ENCODE peak calls at places on chromosome 16, in five cellular contexts. L, W, K, Q and I are unnamed samples.
A peak's percentile ranks its signal among the peaks of the same experiment; 100 is the strongest.

GRCh38 chr16:87233928-87234327 is 83.3 kb downstream of the C16orf95 start:
- DNase-seq in L (no peak), W (no peak), K (no peak), Q (no peak), I (no peak)

GRCh38 chr16:86294535-86294934 is 215.8 kb upstream of the FOXF1 start:
- DNase-seq in L (no peak), W (no peak), K (no peak), Q (no peak), I (no peak)

GRCh38 chr16:53457670-53458069 is 23.4 kb downstream of the RBL2 start:
- DNase-seq in L (peak; percentile 29), W (no peak), K (peak; percentile 68), Q (no peak), I (no peak)

GRCh38 chr16:67517661-67518423 is 10.8 kb upstream of the RIPOR1 start:
- DNase-seq in L (no peak), W (no peak), K (no peak), Q (no peak), I (no peak)

GRCh38 chr16:87161822-87162676 is 155.1 kb downstream of the C16orf95 start:
- DNase-seq in L (peak; percentile 16), W (no peak), K (no peak), Q (no peak), I (no peak)

GRCh38 chr16:26727801-26728200 is 338.9 kb upstream of the C16orf82 start:
- DNase-seq in L (no peak), W (no peak), K (no peak), Q (no peak), I (no peak)

GRCh38 chr16:72517154-72517553 is 345.2 kb upstream of the PMFBP1 start:
- DNase-seq in L (peak; percentile 51), W (no peak), K (no peak), Q (no peak), I (peak; percentile 82)

GRCh38 chr16:49557070-49557446 is 183.5 kb downstream of the C16orf78 start:
- DNase-seq in L (no peak), W (no peak), K (no peak), Q (no peak), I (no peak)

GRCh38 chr16:81873843-81874752 is 95.0 kb downstream of the PLCG2 start:
- DNase-seq in L (peak; percentile 27), W (peak; percentile 1), K (peak; percentile 48), Q (no peak), I (peak; percentile 61)

GRCh38 chr16:53848277-53848942 is 144.5 kb downstream of the FTO start:
- DNase-seq in L (no peak), W (no peak), K (no peak), Q (no peak), I (no peak)

GRCh38 chr16:65767125-65767524 is 599.4 kb upstream of the CDH5 start:
- DNase-seq in L (no peak), W (no peak), K (no peak), Q (no peak), I (no peak)

GRCh38 chr16:88454315-88455057 is 1.4 kb downstream of the ZFPM1 start:
- DNase-seq in L (peak; percentile 41), W (no peak), K (peak; percentile 52), Q (no peak), I (peak; percentile 37)

DNA sequence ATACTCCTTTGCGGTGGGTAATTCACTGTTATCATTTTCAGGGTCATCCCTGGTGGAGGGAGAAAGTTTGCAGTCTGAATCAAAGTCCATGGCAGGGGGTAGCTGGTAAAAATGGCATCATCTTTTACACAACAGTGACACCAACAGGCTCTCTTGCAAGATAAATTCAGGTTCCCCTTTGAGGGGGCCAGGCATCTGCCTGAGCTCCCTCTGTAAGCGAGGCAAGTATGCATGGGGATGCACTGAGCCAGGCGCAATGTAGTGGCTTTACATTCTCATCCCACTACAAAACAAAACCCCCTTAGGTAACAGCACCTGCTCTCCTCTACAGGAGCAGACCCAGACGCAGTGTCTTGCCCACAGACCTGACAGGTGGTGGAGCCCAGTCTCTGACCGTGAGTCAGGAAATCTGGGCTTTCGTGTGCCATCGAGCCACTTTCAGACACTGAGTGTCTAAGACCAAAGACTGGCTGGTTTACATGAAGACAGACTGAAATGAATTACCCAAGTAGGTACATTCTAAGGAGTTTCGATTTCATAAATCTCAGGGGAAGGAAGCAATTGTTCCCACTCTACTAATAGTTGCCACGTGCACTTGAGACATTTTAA is 17.7 kb downstream of the LITAFD start:
- DNase-seq in L (no peak), W (no peak), K (no peak), Q (no peak), I (no peak)
- TF ChIP-seq CTCF in L (no peak), W (no peak), K (no peak), Q (no peak), I (no peak)

DNA sequence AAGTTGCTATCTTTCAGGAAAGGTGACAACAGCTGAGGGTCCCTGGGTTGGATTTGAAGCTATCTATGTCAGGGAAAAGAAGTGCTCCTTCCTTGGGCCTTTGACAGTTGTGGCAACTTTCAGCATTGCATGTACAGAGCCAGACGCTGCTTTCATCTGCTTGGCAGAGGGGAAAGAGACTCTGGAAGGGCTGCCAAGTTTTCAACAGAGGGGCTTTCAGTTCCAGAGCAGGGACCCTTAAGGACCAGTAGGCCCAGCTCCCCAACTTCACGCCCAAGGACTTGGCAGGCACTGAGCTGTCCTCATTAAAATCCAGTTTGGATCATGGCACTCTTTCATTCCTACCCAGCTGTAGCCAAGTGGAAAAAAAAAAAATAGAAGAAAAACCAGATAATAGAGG is 702.4 kb upstream of the CDH8 start:
- DNase-seq in L (no peak), W (no peak), K (no peak), Q (no peak), I (no peak)
- TF ChIP-seq CTCF in L (no peak), W (no peak), K (no peak), Q (no peak), I (no peak)

DNA sequence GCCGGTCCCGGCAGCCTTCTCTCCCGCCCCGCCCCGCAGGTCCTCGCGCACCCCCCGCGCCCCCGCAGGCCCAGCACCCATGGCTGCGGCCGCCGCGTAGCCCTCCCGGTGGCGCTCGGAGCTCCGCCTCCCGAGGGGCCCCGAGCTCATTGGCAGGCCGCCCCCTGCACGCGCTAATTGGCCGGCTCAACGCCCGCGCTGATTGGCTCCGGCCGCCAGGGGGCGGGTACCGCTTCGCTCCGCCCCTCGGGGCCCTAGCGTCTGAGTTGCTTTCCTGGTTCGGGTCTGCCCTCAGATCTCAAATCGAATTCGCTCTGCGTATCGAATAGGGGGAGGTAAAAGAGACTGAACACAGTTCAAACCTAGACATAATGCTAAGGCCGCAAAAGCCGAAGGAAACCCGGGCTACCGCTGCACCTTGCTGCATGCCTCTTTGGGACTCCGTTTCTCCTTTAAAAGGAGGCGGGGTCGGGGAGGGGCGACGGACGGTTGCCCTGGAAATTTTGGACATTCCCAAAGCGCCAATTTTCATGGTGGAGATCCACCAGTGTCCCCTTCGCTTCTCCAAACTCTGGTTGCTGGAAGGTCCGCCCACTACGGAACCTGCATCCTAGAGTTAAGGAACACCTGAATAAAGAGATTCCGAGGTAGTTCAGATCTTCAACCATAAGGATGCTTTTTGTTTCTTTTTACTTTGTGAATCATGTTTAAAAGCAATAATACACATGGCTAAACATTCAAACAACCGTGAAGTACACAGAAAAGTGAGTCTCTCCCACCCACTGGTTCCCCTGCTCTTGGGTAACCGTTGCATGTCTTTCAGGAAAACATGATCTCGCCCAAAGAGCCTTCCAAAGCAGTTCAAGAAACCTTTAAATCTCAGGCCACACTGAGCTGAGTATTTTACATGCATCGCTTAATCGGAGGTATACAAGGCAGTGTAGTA is at the start of gene DEXI:
- DNase-seq in L (peak; percentile 86), W (peak; percentile 70), K (peak; percentile 94), Q (peak; percentile 71), I (peak; percentile 91)
- TF ChIP-seq CTCF in L (no peak), W (no peak), K (no peak), Q (peak; percentile 49), I (peak; percentile 22)

GRCh38 chr16:391885-392335 is 5.1 kb upstream of the NME4 start:
- DNase-seq in L (peak; percentile 83), W (no peak), K (peak; percentile 84), Q (no peak), I (peak; percentile 70)
- TF ChIP-seq CTCF in L (peak; percentile 95), W (peak; percentile 67), K (peak; percentile 77), Q (peak; percentile 73), I (peak; percentile 59)

GRCh38 chr16:56591377-56592060 is 2.2 kb downstream of the MT3 start:
- DNase-seq in L (no peak), W (no peak), K (no peak), Q (no peak), I (no peak)

GRCh38 chr16:56593573-56594291 is 4.4 kb downstream of the MT3 start:
- DNase-seq in L (no peak), W (no peak), K (no peak), Q (no peak), I (no peak)

GRCh38 chr16:56588781-56589140 is 567 bp upstream of the MT3 start:
- DNase-seq in L (no peak), W (no peak), K (no peak), Q (no peak), I (no peak)

GRCh38 chr16:56589141-56590039 is at the start of gene MT3:
- DNase-seq in L (no peak), W (no peak), K (peak; percentile 20), Q (no peak), I (peak; percentile 32)

DNA sequence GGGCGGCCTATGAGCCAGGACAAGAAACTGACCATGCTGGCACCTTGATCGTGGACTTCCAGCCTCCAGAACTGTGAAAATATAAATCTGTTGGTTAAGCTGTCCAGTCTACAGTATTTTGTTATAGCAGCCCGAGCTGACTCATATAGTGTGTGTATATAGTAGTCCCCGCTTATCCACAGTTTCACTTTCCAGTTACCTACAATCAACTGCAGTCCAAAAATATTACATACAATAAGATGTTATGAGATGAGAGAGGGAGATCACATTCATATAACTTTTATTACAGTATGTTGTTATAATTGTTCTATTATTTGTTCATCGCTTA is 4.9 kb downstream of the MT3 start:
- DNase-seq in L (no peak), W (no peak), K (no peak), Q (no peak), I (no peak)
- TF ChIP-seq CTCF in L (no peak), W (no peak), K (no peak), Q (no peak), I (no peak)